ENCODE peak calls at places on chromosomes 5 and 9, in six cellular contexts. D is right cardiac atrium; H is astrocyte of the spinal cord; B is fibroblast of mammary gland; P is stimulated activated CD4-positive, alpha-beta T cell treated with anti-CD3 and anti-CD28 coated beads, TNF-alpha, amount 100 ng/mL, for 1 hour; A is T-helper 1 cell. S is an unnamed sample.

GRCh38 chr5:39520232-39520572 is 95.4 kb upstream of the DAB2 start:
- DNase-seq in D (no peak), H (peak), P (no peak), A (no peak), B (peak), S (peak)

GRCh38 chr5:90161399-90161798 is 248.2 kb downstream of the CETN3 start:
- DNase-seq in H (peak), B (peak), D (peak), P (no peak), A (no peak), S (no peak)

GRCh38 chr9:96150324-96151023 is 151.5 kb downstream of the HSD17B3 start:
- DNase-seq in B (no peak), D (no peak), P (no peak), H (no peak), A (no peak), S (no peak)

GRCh38 chr5:74166064-74166463 is 474.5 kb downstream of the ENC1 start:
- DNase-seq in H (peak), P (no peak), B (peak), A (no peak), D (no peak), S (no peak)

GRCh38 chr5:111694183-111694582 is 62.8 kb downstream of the NREP start:
- DNase-seq in P (no peak), A (no peak), H (no peak), B (peak), D (no peak), S (no peak)

GRCh38 chr5:149060325-149060724 is 2.5 kb downstream of the SH3TC2 start:
- DNase-seq in B (peak), D (peak), H (peak), P (no peak), A (no peak), S (no peak)

GRCh38 chr9:136742640-136743391 is at the start of gene LCN10:
- DNase-seq in D (no peak), A (no peak), H (no peak), B (no peak), P (no peak), S (no peak)

GRCh38 chr5:178781936-178782335 is 51.5 kb upstream of the ZNF354A start:
- DNase-seq in D (no peak), B (no peak), P (no peak), H (no peak), A (no peak), S (no peak)

GRCh38 chr5:175317872-175318271 is 126.1 kb downstream of the DRD1 start:
- DNase-seq in B (no peak), D (no peak), P (no peak), H (no peak), A (no peak), S (no peak)

GRCh38 chr5:135106610-135107009 is 72.6 kb upstream of the PITX1 start:
- DNase-seq in P (no peak), A (no peak), B (no peak), D (no peak), H (no peak), S (no peak)

GRCh38 chr9:115891929-115892328 is 261.7 kb upstream of the PAPPA start:
- DNase-seq in A (no peak), P (no peak), D (no peak), B (peak), H (peak), S (no peak)